ENCODE peak calls at places on chromosome 22, in four cellular contexts. L is CD8-positive, alpha-beta memory T cell; O is effector memory CD4-positive, alpha-beta T cell; K is left ventricle myocardium inferior. U is an unnamed sample. For H3K4me1, the result is how much of the 10 kb centered on the place peaks cover.

GRCh38 chr22:32407936-32408335 is 4.1 kb downstream of the RTCB start:
- DNase-seq in L (no peak), O (no peak), K (no peak), U (no peak)

GRCh38 chr22:28375761-28376534 is 303.7 kb downstream of the TTC28 start:
- DNase-seq in L (no peak), O (no peak), K (no peak), U (no peak)

GRCh38 chr22:25062378-25063095 is 110.0 kb downstream of the KIAA1671 start:
- DNase-seq in L (peak), O (peak), K (no peak), U (no peak)

GRCh38 chr22:28243539-28243938 is 324.5 kb upstream of the PITPNB start:
- DNase-seq in L (no peak), O (no peak), K (no peak), U (no peak)

GRCh38 chr22:42726811-42727210 is 6.1 kb upstream of the A4GALT start:
- DNase-seq in L (no peak), O (no peak), K (no peak), U (no peak)

GRCh38 chr22:23182289-23183106 is 2.2 kb downstream of the BCR start:
- DNase-seq in L (peak), O (peak), K (no peak), U (peak)

GRCh38 chr22:32413715-32414114 is 1.7 kb upstream of the RTCB start:
- DNase-seq in L (no peak), O (no peak), K (no peak), U (no peak)

GRCh38 chr22:20025401-20026203 is 4.7 kb downstream of the TANGO2 start:
- DNase-seq in L (no peak), O (no peak), K (no peak), U (peak)

GRCh38 chr22:42820075-42820763 is 36.9 kb downstream of the ARFGAP3 start:
- DNase-seq in L (no peak), O (no peak), K (no peak), U (no peak)

GRCh38 chr22:31585161-31585859 is 76.7 kb downstream of the PISD start:
- DNase-seq in L (no peak), O (no peak), K (no peak), U (no peak)

GRCh38 chr22:36922097-36922608 is 8.7 kb downstream of the CSF2RB start:
- DNase-seq in L (no peak), O (no peak), K (no peak), U (no peak)

GRCh38 chr22:19019679-19020032 is 83.6 kb upstream of the PRODH start:
- DNase-seq in L (no peak), O (no peak), K (no peak), U (no peak)

GRCh38 chr22:42346722-42347121 is 76.3 kb upstream of the TCF20 start:
- DNase-seq in L (no peak), O (no peak), K (no peak), U (no peak)

GRCh38 chr22:28034760-28035401 is 115.8 kb upstream of the PITPNB start:
- DNase-seq in L (no peak), O (no peak), K (peak), U (peak)

GRCh38 chr22:26565889-26566288 is 24.0 kb downstream of the TPST2 start:
- DNase-seq in L (no peak), O (no peak), K (no peak), U (no peak)

GRCh38 chr22:36334838-36335603 is 52.7 kb downstream of the MYH9 start:
- DNase-seq in L (no peak), O (peak), K (no peak), U (no peak)

GRCh38 chr22:25002241-25002985 is 49.9 kb downstream of the KIAA1671 start:
- DNase-seq in L (no peak), O (no peak), K (no peak), U (no peak)

GRCh38 chr22:24141586-24141985 is 39.7 kb upstream of the SUSD2 start:
- DNase-seq in L (no peak), O (no peak), K (no peak), U (no peak)

GRCh38 chr22:31305194-31305593 is 12.9 kb upstream of the PIK3IP1 start:
- DNase-seq in L (no peak), O (no peak), K (no peak), U (no peak)

DNA sequence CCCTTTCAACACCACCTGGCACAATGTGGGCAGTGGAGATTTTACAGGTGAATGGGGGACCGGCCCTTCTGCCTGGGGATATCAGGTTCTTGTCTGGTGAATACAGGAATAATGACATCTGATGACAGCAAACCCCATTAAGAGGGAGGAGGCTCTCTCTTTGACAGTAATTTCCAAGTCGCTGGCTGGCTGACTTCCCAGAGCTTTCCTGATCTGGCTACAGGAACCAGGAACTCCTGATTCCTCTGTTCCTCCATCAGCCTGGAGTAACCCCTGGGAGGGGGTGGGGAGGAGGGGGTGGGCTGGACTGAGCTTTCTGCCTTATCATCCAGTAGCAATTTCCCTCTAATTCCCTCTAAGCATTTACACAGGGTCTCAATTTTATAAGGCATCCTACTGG is 3.7 kb upstream of the MIEF1 start:
- DNase-seq in L (no peak), O (no peak), K (peak), U (peak)
- H3K27ac ChIP-seq in L (no peak), O (no peak), K (peak), U (peak)

GRCh38 chr22:48102581-48102980 is 1340.1 kb downstream of the TBC1D22A start:
- DNase-seq in L (no peak), O (no peak), K (no peak), U (no peak)

GRCh38 chr22:48104786-48105185 is 1342.3 kb downstream of the TBC1D22A start:
- DNase-seq in L (no peak), O (no peak), K (no peak), U (no peak)

GRCh38 chr22:48105254-48105653 is 1342.8 kb downstream of the TBC1D22A start:
- DNase-seq in L (no peak), O (no peak), K (no peak), U (no peak)

GRCh38 chr22:48103126-48103875 is 1340.9 kb downstream of the TBC1D22A start:
- DNase-seq in L (no peak), O (no peak), K (no peak), U (no peak)

GRCh38 chr22:48104102-48104738 is 1341.8 kb downstream of the TBC1D22A start:
- DNase-seq in L (no peak), O (no peak), K (no peak), U (no peak)
- H3K4me3 ChIP-seq in L (no peak), O (no peak), K (no peak), U (no peak)

DNA sequence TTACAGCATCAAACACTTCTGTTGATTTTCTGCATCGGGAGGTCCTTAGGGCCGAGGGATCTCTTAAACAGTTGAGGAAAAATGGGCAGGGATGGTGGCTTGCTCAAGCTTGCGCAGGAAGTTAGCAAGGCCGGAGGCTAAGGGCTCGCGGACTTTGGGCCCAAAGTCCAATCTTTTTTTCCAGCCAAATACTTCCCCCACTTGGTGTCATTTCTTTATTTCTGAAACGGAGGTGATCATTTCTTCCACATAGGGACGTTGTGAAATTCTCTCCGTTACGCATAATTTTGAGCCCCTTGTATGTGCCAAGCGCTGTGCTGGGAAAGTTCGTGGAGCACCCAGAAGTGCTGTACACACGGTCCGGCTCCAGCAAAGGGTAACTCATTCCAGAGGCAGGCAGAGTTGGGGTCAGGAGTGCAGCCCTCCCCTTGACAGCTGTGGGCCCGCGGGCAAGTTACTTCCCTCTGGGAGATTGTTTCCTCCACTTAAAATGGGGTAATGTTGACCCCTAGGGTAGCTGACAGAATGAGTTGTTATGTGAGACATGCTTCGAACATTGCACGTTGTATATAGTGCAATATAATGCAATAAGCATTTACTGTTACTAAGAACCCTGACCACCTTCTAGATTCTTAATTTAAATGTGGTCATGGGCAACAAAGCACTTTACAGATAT is 837 bp downstream of the MIEF1 start:
- DNase-seq in L (no peak), O (no peak), K (no peak), U (peak)
- H3K4me1 ChIP-seq in L (under half), O (under half), K (half or more), U (under half)

DNA sequence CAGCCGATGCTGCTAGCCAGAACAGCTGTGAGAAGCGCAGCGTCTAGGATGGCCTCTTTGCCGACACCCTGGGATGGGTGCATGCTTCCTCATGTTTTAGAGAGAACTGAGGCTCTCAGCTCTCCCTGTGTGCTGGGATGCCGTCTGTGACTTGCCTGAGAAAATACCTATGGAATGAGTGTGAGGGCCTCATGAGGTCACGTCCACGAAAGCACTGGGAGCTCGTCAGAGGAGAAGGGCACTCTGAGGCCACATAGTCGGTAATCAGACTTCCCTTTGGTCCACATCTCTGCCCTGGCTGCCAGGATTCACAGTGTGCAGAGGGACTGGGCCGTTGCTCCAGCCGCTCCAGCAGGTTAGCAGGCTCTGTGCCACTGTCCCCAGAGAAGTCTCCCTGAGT is 54.6 kb downstream of the MICAL3 start:
- DNase-seq in L (no peak), O (no peak), K (peak), U (peak)
- H3K27ac ChIP-seq in L (peak), O (no peak), K (peak), U (peak)

DNA sequence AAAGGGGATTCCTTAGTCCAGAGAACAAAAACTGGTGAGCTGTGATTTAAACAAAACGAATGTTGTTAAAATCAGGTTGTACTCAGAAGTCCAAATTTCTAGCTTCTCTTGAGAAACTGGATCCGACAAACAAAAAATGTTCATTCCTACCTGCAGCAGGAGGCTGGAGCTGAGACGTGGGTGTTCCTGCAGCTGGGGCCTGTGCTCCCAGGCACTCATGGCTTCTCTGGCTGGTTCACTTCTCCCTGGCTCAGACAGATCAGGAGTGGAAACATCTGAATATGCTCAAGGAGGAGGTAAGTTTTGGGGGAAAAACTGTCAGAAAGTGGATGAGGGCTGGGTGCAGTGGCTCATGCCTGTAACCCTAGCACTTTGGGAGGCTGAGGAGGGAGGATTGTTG is 24.7 kb upstream of the PARVB start:
- DNase-seq in L (no peak), O (no peak), K (no peak), U (no peak)
- H3K4me3 ChIP-seq in L (no peak), O (no peak), K (peak), U (no peak)

GRCh38 chr22:38259370-38259769 is 13.4 kb downstream of the TMEM184B start:
- DNase-seq in L (no peak), O (no peak), K (no peak), U (no peak)
- H3K4me1 ChIP-seq in L (under half), O (under half), K (half or more), U (under half)

GRCh38 chr22:49447837-49448236 is 379.8 kb downstream of the BRD1 start:
- DNase-seq in L (no peak), O (no peak), K (no peak), U (no peak)
- H3K27ac ChIP-seq in L (no peak), O (no peak), K (no peak), U (no peak)

DNA sequence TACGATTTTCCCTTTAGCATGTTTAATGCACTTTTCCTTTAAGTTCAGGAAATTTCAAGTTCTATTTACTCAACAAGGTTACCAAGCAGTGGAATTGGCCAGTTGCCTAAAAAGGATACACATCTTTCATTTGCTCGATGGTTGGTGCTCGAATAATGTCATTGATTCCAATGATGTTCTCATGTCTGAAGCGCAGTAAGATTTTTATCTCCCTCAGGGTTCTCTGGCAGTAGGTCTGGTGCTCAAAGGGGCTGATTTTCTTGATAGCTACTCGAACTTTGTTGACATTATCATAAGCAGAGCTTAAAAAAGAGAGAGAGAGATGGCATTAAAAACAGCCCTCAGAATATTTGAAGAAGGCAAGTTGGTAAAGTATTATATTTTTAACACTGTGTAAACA is 59.9 kb downstream of the MAPK1 start:
- DNase-seq in L (no peak), O (no peak), K (no peak), U (no peak)
- H3K4me3 ChIP-seq in L (no peak), O (no peak), K (no peak), U (no peak)

DNA sequence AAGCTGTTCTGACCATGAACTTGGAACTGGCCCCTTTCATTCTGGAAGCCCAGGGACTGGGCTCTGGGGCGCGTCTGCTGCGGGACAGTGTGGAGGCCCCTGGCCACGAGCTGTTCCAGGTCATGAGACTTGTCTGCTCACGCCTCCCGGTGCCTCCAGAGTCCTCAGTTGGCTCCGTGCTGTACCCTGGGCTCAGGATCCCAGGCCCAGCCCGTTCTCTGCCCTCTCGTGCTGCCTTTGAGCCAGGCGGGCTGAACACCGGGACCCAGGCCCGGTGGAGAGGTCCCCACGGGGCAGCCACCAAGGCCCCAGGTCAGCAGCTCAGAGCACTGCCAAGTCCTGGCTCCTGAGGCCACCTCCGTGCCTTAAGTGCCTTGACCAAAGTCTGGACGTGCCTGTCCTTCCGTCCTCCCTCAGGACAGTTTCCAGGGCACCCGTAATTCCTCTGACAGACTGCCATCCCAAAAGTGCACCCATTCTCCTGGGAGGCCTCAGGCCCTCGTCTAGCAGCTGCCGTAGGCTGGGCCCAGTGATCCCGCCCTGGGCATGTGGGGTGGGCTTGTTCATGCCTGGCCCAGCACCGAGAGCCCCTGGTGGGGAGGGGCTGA is 36.3 kb upstream of the PPARA start:
- DNase-seq in L (no peak), O (no peak), K (peak), U (peak)
- H3K4me1 ChIP-seq in L (under half), O (under half), K (half or more), U (under half)

DNA sequence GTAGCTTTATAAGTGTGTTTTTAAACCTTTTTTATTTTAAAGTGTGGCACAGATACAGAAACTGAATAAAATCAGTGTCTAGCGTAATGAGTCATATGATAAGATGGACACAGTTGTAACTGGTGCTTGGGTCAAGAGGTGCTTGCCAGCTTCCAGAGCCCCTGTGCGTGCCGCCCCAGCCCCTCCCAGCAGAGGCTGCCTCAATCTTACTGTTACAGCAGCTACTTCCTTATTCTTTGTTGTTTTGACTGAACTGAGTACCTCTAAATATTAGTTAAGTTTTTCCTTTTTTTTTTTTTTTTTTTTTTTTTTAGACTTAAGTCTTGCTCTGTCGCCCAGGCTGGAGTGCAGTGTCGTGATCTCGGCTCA is 8.7 kb downstream of the ZBED4 start:
- DNase-seq in L (no peak), O (no peak), K (no peak), U (no peak)
- H3K27ac ChIP-seq in L (no peak), O (no peak), K (no peak), U (no peak)

U was measured in right cardiac atrium.